ENCODE peak calls at places on chromosomes 1 and 21, in seven cellular contexts. One of them, this sample, is unnamed.
A peak's percentile ranks its signal among the peaks of the same experiment; 100 is the strongest.

GRCh38 chr21:45320261-45320990 is 32.7 kb upstream of the POFUT2 start:
- DNase-seq in GM12864: no peak
- DNase-seq in activated CD8-positive, alpha-beta T cell treated with anti-CD3 and anti-CD28 coated beads for 36 hours: no peak
- DNase-seq in fibroblast of lung: no peak
- DNase-seq in HFFc6: no peak
- DNase-seq in tibial nerve: no peak
- DNase-seq in tibial artery: peak; percentile 88
- DNase-seq in this sample: no peak

GRCh38 chr1:214213136-214213535 is 67.8 kb upstream of the SMYD2 start:
- DNase-seq in tibial nerve: no peak
- DNase-seq in tibial artery: no peak
- DNase-seq in HFFc6: peak; percentile 69
- DNase-seq in activated CD8-positive, alpha-beta T cell treated with anti-CD3 and anti-CD28 coated beads for 36 hours: no peak
- DNase-seq in fibroblast of lung: no peak
- DNase-seq in GM12864: no peak
- DNase-seq in this sample: no peak

GRCh38 chr1:85577421-85578320 is 2.9 kb upstream of the CCN1 start:
- DNase-seq in HFFc6: no peak
- DNase-seq in fibroblast of lung: peak; percentile 81
- DNase-seq in tibial artery: peak; percentile 77
- DNase-seq in tibial nerve: peak; percentile 49
- DNase-seq in GM12864: no peak
- DNase-seq in activated CD8-positive, alpha-beta T cell treated with anti-CD3 and anti-CD28 coated beads for 36 hours: peak; percentile 26
- DNase-seq in this sample: no peak

GRCh38 chr1:151371340-151371739 is 1.2 kb downstream of the SELENBP1 start:
- DNase-seq in fibroblast of lung: peak; percentile 60
- DNase-seq in HFFc6: no peak
- DNase-seq in activated CD8-positive, alpha-beta T cell treated with anti-CD3 and anti-CD28 coated beads for 36 hours: no peak
- DNase-seq in tibial nerve: peak; percentile 72
- DNase-seq in GM12864: no peak
- DNase-seq in tibial artery: peak; percentile 95
- DNase-seq in this sample: no peak

GRCh38 chr1:204074274-204075115 is 1.6 kb downstream of the SOX13 start:
- DNase-seq in HFFc6: peak; percentile 50
- DNase-seq in GM12864: no peak
- DNase-seq in fibroblast of lung: peak; percentile 69
- DNase-seq in activated CD8-positive, alpha-beta T cell treated with anti-CD3 and anti-CD28 coated beads for 36 hours: peak; percentile 7
- DNase-seq in tibial artery: peak; percentile 80
- DNase-seq in tibial nerve: no peak
- DNase-seq in this sample: no peak

GRCh38 chr1:57218487-57219079 is 205.3 kb downstream of the DAB1 start:
- DNase-seq in tibial artery: no peak
- DNase-seq in HFFc6: no peak
- DNase-seq in fibroblast of lung: no peak
- DNase-seq in GM12864: no peak
- DNase-seq in tibial nerve: no peak
- DNase-seq in activated CD8-positive, alpha-beta T cell treated with anti-CD3 and anti-CD28 coated beads for 36 hours: no peak
- DNase-seq in this sample: no peak

GRCh38 chr1:94316836-94317789 is 79.7 kb upstream of the ARHGAP29 start:
- DNase-seq in fibroblast of lung: no peak
- DNase-seq in tibial artery: no peak
- DNase-seq in tibial nerve: no peak
- DNase-seq in activated CD8-positive, alpha-beta T cell treated with anti-CD3 and anti-CD28 coated beads for 36 hours: no peak
- DNase-seq in GM12864: no peak
- DNase-seq in HFFc6: no peak
- DNase-seq in this sample: no peak

GRCh38 chr21:30234643-30235042 is 18.7 kb upstream of the CLDN8 start:
- DNase-seq in GM12864: no peak
- DNase-seq in tibial nerve: no peak
- DNase-seq in HFFc6: no peak
- DNase-seq in activated CD8-positive, alpha-beta T cell treated with anti-CD3 and anti-CD28 coated beads for 36 hours: no peak
- DNase-seq in fibroblast of lung: peak; percentile 15
- DNase-seq in tibial artery: no peak
- DNase-seq in this sample: no peak

GRCh38 chr1:21511579-21512522 is 2.6 kb downstream of the ALPL start:
- DNase-seq in activated CD8-positive, alpha-beta T cell treated with anti-CD3 and anti-CD28 coated beads for 36 hours: no peak
- DNase-seq in tibial artery: peak; percentile 81
- DNase-seq in GM12864: no peak
- DNase-seq in tibial nerve: peak; percentile 68
- DNase-seq in HFFc6: peak; percentile 90
- DNase-seq in fibroblast of lung: peak; percentile 97
- DNase-seq in this sample: peak; percentile 99

GRCh38 chr1:185397183-185397582 is 80.1 kb upstream of the IVNS1ABP start:
- DNase-seq in fibroblast of lung: no peak
- DNase-seq in HFFc6: no peak
- DNase-seq in tibial artery: no peak
- DNase-seq in activated CD8-positive, alpha-beta T cell treated with anti-CD3 and anti-CD28 coated beads for 36 hours: no peak
- DNase-seq in GM12864: no peak
- DNase-seq in tibial nerve: no peak
- DNase-seq in this sample: no peak

GRCh38 chr1:234748066-234748465 is 138.1 kb upstream of the IRF2BP2 start:
- DNase-seq in fibroblast of lung: no peak
- DNase-seq in GM12864: no peak
- DNase-seq in tibial artery: peak; percentile 65
- DNase-seq in activated CD8-positive, alpha-beta T cell treated with anti-CD3 and anti-CD28 coated beads for 36 hours: no peak
- DNase-seq in HFFc6: no peak
- DNase-seq in tibial nerve: no peak
- DNase-seq in this sample: no peak

GRCh38 chr1:66207484-66207883 is 326.5 kb upstream of the SGIP1 start:
- DNase-seq in tibial nerve: no peak
- DNase-seq in fibroblast of lung: peak; percentile 58
- DNase-seq in GM12864: no peak
- DNase-seq in tibial artery: no peak
- DNase-seq in HFFc6: peak; percentile 21
- DNase-seq in activated CD8-positive, alpha-beta T cell treated with anti-CD3 and anti-CD28 coated beads for 36 hours: no peak
- DNase-seq in this sample: peak; percentile 31

GRCh38 chr21:42320791-42321190 is 5.6 kb upstream of the TFF3 start:
- DNase-seq in tibial artery: no peak
- DNase-seq in fibroblast of lung: no peak
- DNase-seq in HFFc6: no peak
- DNase-seq in GM12864: no peak
- DNase-seq in tibial nerve: no peak
- DNase-seq in activated CD8-positive, alpha-beta T cell treated with anti-CD3 and anti-CD28 coated beads for 36 hours: no peak
- DNase-seq in this sample: no peak

GRCh38 chr1:228085287-228085926 is 2.9 kb downstream of the ARF1 start:
- DNase-seq in activated CD8-positive, alpha-beta T cell treated with anti-CD3 and anti-CD28 coated beads for 36 hours: no peak
- DNase-seq in GM12864: no peak
- DNase-seq in tibial artery: no peak
- DNase-seq in fibroblast of lung: peak; percentile 82
- DNase-seq in tibial nerve: peak; percentile 38
- DNase-seq in HFFc6: peak; percentile 81
- DNase-seq in this sample: peak; percentile 23

GRCh38 chr1:83095570-83095969 is 903.4 kb downstream of the TTLL7 start:
- DNase-seq in activated CD8-positive, alpha-beta T cell treated with anti-CD3 and anti-CD28 coated beads for 36 hours: no peak
- DNase-seq in HFFc6: no peak
- DNase-seq in tibial nerve: no peak
- DNase-seq in fibroblast of lung: no peak
- DNase-seq in tibial artery: no peak
- DNase-seq in GM12864: no peak
- DNase-seq in this sample: no peak

GRCh38 chr1:51574796-51575195 is 42.1 kb upstream of the OSBPL9 start:
- DNase-seq in HFFc6: no peak
- DNase-seq in fibroblast of lung: no peak
- DNase-seq in GM12864: no peak
- DNase-seq in tibial nerve: no peak
- DNase-seq in tibial artery: no peak
- DNase-seq in activated CD8-positive, alpha-beta T cell treated with anti-CD3 and anti-CD28 coated beads for 36 hours: no peak
- DNase-seq in this sample: no peak

GRCh38 chr1:117793396-117793795 is 136.0 kb downstream of the GDAP2 start:
- DNase-seq in tibial artery: no peak
- DNase-seq in HFFc6: no peak
- DNase-seq in fibroblast of lung: no peak
- DNase-seq in tibial nerve: no peak
- DNase-seq in activated CD8-positive, alpha-beta T cell treated with anti-CD3 and anti-CD28 coated beads for 36 hours: no peak
- DNase-seq in GM12864: no peak
- DNase-seq in this sample: no peak

GRCh38 chr1:100232156-100232555 is 17.5 kb downstream of the DBT start:
- DNase-seq in HFFc6: no peak
- DNase-seq in tibial artery: no peak
- DNase-seq in activated CD8-positive, alpha-beta T cell treated with anti-CD3 and anti-CD28 coated beads for 36 hours: no peak
- DNase-seq in fibroblast of lung: no peak
- DNase-seq in GM12864: no peak
- DNase-seq in tibial nerve: no peak
- DNase-seq in this sample: no peak

GRCh38 chr1:117161887-117162286 is 40.3 kb upstream of the TRIM45 start:
- DNase-seq in HFFc6: no peak
- DNase-seq in tibial artery: no peak
- DNase-seq in GM12864: no peak
- DNase-seq in fibroblast of lung: no peak
- DNase-seq in activated CD8-positive, alpha-beta T cell treated with anti-CD3 and anti-CD28 coated beads for 36 hours: no peak
- DNase-seq in tibial nerve: no peak
- DNase-seq in this sample: no peak

DNA sequence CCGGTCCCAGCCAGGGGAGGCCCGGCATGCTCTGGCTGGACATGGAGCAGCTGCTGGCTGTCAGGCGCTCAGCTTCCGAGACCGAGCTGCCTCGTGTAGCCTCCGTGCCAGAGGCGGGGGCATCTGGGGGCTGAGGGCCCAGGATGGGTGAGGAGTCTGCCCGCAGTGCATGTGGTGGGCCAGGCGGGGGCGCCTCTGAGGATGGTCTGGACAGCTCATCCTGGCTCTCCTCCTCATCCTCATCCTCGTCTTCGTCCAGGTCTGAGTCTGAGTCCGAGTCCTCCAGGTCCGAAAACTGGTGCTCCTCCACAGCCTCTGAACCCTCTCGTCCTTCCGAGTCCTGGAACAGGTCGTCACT is 28.9 kb upstream of the EDN2 start:
- DNase-seq in fibroblast of lung: no peak
- DNase-seq in HFFc6: no peak
- DNase-seq in activated CD8-positive, alpha-beta T cell treated with anti-CD3 and anti-CD28 coated beads for 36 hours: peak; percentile 37
- DNase-seq in GM12864: no peak
- DNase-seq in tibial artery: no peak
- DNase-seq in tibial nerve: no peak
- DNase-seq in this sample: no peak
- TF ChIP-seq CTCF in fibroblast of lung: peak; percentile 39
- TF ChIP-seq CTCF in HFFc6: peak; percentile 71
- TF ChIP-seq CTCF in activated CD8-positive, alpha-beta T cell treated with anti-CD3 and anti-CD28 coated beads for 36 hours: peak; percentile 62
- TF ChIP-seq CTCF in GM12864: peak; percentile 69
- TF ChIP-seq CTCF in tibial artery: no peak
- TF ChIP-seq CTCF in tibial nerve: no peak
- TF ChIP-seq CTCF in this sample: peak; percentile 33

GRCh38 chr1:158809261-158809660 is 21.9 kb upstream of the MNDA start:
- DNase-seq in fibroblast of lung: no peak
- DNase-seq in tibial artery: no peak
- DNase-seq in GM12864: no peak
- DNase-seq in tibial nerve: no peak
- DNase-seq in HFFc6: no peak
- DNase-seq in activated CD8-positive, alpha-beta T cell treated with anti-CD3 and anti-CD28 coated beads for 36 hours: no peak
- DNase-seq in this sample: no peak

GRCh38 chr1:158799689-158800088 is 18.7 kb upstream of the OR6N2 start:
- DNase-seq in fibroblast of lung: no peak
- DNase-seq in tibial artery: no peak
- DNase-seq in tibial nerve: no peak
- DNase-seq in GM12864: no peak
- DNase-seq in HFFc6: no peak
- DNase-seq in activated CD8-positive, alpha-beta T cell treated with anti-CD3 and anti-CD28 coated beads for 36 hours: no peak
- DNase-seq in this sample: no peak

GRCh38 chr1:158806909-158807601 is 24.1 kb upstream of the MNDA start:
- DNase-seq in activated CD8-positive, alpha-beta T cell treated with anti-CD3 and anti-CD28 coated beads for 36 hours: no peak
- DNase-seq in fibroblast of lung: no peak
- DNase-seq in tibial nerve: no peak
- DNase-seq in GM12864: no peak
- DNase-seq in HFFc6: no peak
- DNase-seq in tibial artery: no peak
- DNase-seq in this sample: no peak

DNA sequence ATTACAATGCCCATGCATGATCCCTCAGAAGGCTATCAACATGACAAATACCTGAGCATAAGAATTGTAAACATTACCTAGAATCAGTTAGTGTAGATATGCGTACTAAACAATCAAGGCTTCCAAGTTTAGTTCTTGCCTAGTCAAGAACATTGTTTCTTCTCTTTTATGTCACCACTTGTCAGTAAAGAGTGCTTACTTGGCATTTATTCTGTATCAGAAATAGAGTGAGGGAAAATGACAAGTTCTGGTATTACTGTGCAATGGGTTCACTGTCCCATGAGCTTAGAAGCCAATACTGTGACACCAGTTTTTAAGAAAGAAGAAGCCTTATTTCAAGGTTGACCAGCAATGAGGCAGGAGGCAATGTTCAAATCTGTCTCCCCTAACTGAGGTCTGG is 22.7 kb upstream of the OR6N2 start:
- DNase-seq in HFFc6: no peak
- DNase-seq in fibroblast of lung: no peak
- DNase-seq in tibial artery: no peak
- DNase-seq in tibial nerve: no peak
- DNase-seq in activated CD8-positive, alpha-beta T cell treated with anti-CD3 and anti-CD28 coated beads for 36 hours: no peak
- DNase-seq in GM12864: no peak
- DNase-seq in this sample: no peak
- TF ChIP-seq CTCF in HFFc6: no peak
- TF ChIP-seq CTCF in fibroblast of lung: no peak
- TF ChIP-seq CTCF in tibial artery: no peak
- TF ChIP-seq CTCF in tibial nerve: no peak
- TF ChIP-seq CTCF in activated CD8-positive, alpha-beta T cell treated with anti-CD3 and anti-CD28 coated beads for 36 hours: no peak
- TF ChIP-seq CTCF in GM12864: no peak
- TF ChIP-seq CTCF in this sample: no peak

GRCh38 chr1:158798531-158798930 is 17.5 kb upstream of the OR6N2 start:
- DNase-seq in HFFc6: no peak
- DNase-seq in GM12864: no peak
- DNase-seq in fibroblast of lung: no peak
- DNase-seq in tibial nerve: no peak
- DNase-seq in activated CD8-positive, alpha-beta T cell treated with anti-CD3 and anti-CD28 coated beads for 36 hours: no peak
- DNase-seq in tibial artery: no peak
- DNase-seq in this sample: no peak
- TF ChIP-seq CTCF in HFFc6: peak; percentile 37
- TF ChIP-seq CTCF in GM12864: no peak
- TF ChIP-seq CTCF in fibroblast of lung: no peak
- TF ChIP-seq CTCF in tibial nerve: no peak
- TF ChIP-seq CTCF in activated CD8-positive, alpha-beta T cell treated with anti-CD3 and anti-CD28 coated beads for 36 hours: no peak
- TF ChIP-seq CTCF in tibial artery: no peak
- TF ChIP-seq CTCF in this sample: no peak

GRCh38 chr1:186456731-186457255 is 4.1 kb downstream of the PDC start:
- DNase-seq in GM12864: no peak
- DNase-seq in fibroblast of lung: no peak
- DNase-seq in tibial nerve: no peak
- DNase-seq in activated CD8-positive, alpha-beta T cell treated with anti-CD3 and anti-CD28 coated beads for 36 hours: no peak
- DNase-seq in tibial artery: no peak
- DNase-seq in HFFc6: no peak
- DNase-seq in this sample: no peak

GRCh38 chr1:186463511-186463910 is 2.6 kb upstream of the PDC start:
- DNase-seq in HFFc6: no peak
- DNase-seq in tibial artery: no peak
- DNase-seq in activated CD8-positive, alpha-beta T cell treated with anti-CD3 and anti-CD28 coated beads for 36 hours: no peak
- DNase-seq in GM12864: no peak
- DNase-seq in fibroblast of lung: no peak
- DNase-seq in tibial nerve: no peak
- DNase-seq in this sample: no peak

GRCh38 chr1:186465956-186466355 is 5.0 kb upstream of the PDC start:
- DNase-seq in tibial artery: no peak
- DNase-seq in fibroblast of lung: no peak
- DNase-seq in GM12864: no peak
- DNase-seq in activated CD8-positive, alpha-beta T cell treated with anti-CD3 and anti-CD28 coated beads for 36 hours: no peak
- DNase-seq in tibial nerve: no peak
- DNase-seq in HFFc6: no peak
- DNase-seq in this sample: no peak

DNA sequence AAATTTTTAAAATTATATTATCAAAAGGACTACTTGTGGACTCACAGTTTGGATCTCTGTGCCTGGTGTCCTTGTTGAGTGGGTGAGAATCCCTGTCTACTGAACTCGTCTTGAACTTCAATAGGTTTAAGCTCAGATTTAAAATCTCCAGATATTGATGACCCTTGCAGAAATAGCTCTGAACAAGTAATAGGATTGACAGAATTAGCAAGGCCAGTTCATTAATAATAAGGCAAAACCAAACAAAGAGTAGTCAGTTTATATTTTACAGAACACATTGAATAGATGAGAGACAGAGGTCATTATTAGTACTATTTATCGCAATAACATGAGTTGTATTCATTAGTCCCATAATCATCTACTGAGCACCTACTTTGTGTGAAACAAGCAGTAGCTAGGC is at the start of gene PDC:
- DNase-seq in fibroblast of lung: no peak
- DNase-seq in HFFc6: no peak
- DNase-seq in tibial artery: no peak
- DNase-seq in GM12864: no peak
- DNase-seq in tibial nerve: no peak
- DNase-seq in activated CD8-positive, alpha-beta T cell treated with anti-CD3 and anti-CD28 coated beads for 36 hours: no peak
- DNase-seq in this sample: no peak
- TF ChIP-seq CTCF in fibroblast of lung: no peak
- TF ChIP-seq CTCF in HFFc6: no peak
- TF ChIP-seq CTCF in tibial artery: no peak
- TF ChIP-seq CTCF in GM12864: no peak
- TF ChIP-seq CTCF in tibial nerve: no peak
- TF ChIP-seq CTCF in activated CD8-positive, alpha-beta T cell treated with anti-CD3 and anti-CD28 coated beads for 36 hours: no peak
- TF ChIP-seq CTCF in this sample: no peak